ENCODE peak calls at places on chromosomes 7 and 10, in ten cellular contexts. One of them, this sample, is unnamed.
A peak's percentile ranks its signal among the peaks of the same experiment; 100 is the strongest.

GRCh38 chr7:93055543-93056107 is 62.2 kb downstream of the SAMD9 start:
- DNase-seq in cardiac muscle cell: peak; percentile 57
- DNase-seq in heart right ventricle: no peak
- DNase-seq in tibial artery: no peak
- DNase-seq in neural progenitor cell: peak; percentile 62
- DNase-seq in RWPE2: no peak
- DNase-seq in esophagus squamous epithelium: no peak
- DNase-seq in stomach: no peak
- DNase-seq in HCT116: no peak
- DNase-seq in tibial nerve: no peak
- DNase-seq in this sample: no peak

GRCh38 chr7:155806096-155806871 is 6.0 kb downstream of the SHH start:
- DNase-seq in cardiac muscle cell: no peak
- DNase-seq in heart right ventricle: no peak
- DNase-seq in tibial artery: no peak
- DNase-seq in neural progenitor cell: peak; percentile 61
- DNase-seq in RWPE2: no peak
- DNase-seq in esophagus squamous epithelium: no peak
- DNase-seq in stomach: no peak
- DNase-seq in HCT116: no peak
- DNase-seq in tibial nerve: no peak
- DNase-seq in this sample: no peak

GRCh38 chr10:117135480-117136140 is 2.5 kb downstream of the VAX1 start:
- DNase-seq in cardiac muscle cell: no peak
- DNase-seq in heart right ventricle: no peak
- DNase-seq in tibial artery: peak; percentile 46
- DNase-seq in neural progenitor cell: no peak
- DNase-seq in RWPE2: no peak
- DNase-seq in esophagus squamous epithelium: no peak
- DNase-seq in stomach: no peak
- DNase-seq in HCT116: no peak
- DNase-seq in tibial nerve: no peak
- DNase-seq in this sample: no peak

GRCh38 chr10:93461807-93462178 is 20.3 kb downstream of the MYOF start:
- DNase-seq in cardiac muscle cell: no peak
- DNase-seq in heart right ventricle: no peak
- DNase-seq in tibial artery: no peak
- DNase-seq in neural progenitor cell: no peak
- DNase-seq in RWPE2: no peak
- DNase-seq in esophagus squamous epithelium: no peak
- DNase-seq in stomach: peak; percentile 48
- DNase-seq in HCT116: peak; percentile 65
- DNase-seq in tibial nerve: no peak
- DNase-seq in this sample: no peak

GRCh38 chr10:42979730-42980467 is 97.0 kb upstream of the RET start:
- DNase-seq in cardiac muscle cell: no peak
- DNase-seq in heart right ventricle: no peak
- DNase-seq in tibial artery: peak; percentile 42
- DNase-seq in neural progenitor cell: no peak
- DNase-seq in RWPE2: no peak
- DNase-seq in esophagus squamous epithelium: no peak
- DNase-seq in stomach: peak; percentile 16
- DNase-seq in HCT116: no peak
- DNase-seq in tibial nerve: no peak
- DNase-seq in this sample: no peak

GRCh38 chr7:11492307-11492706 is 339.7 kb downstream of the THSD7A start:
- DNase-seq in cardiac muscle cell: no peak
- DNase-seq in heart right ventricle: no peak
- DNase-seq in tibial artery: no peak
- DNase-seq in neural progenitor cell: no peak
- DNase-seq in RWPE2: no peak
- DNase-seq in esophagus squamous epithelium: no peak
- DNase-seq in stomach: no peak
- DNase-seq in HCT116: no peak
- DNase-seq in tibial nerve: no peak
- DNase-seq in this sample: no peak

GRCh38 chr10:95266674-95267095 is 24.1 kb downstream of the PDLIM1 start:
- DNase-seq in cardiac muscle cell: no peak
- DNase-seq in heart right ventricle: no peak
- DNase-seq in tibial artery: no peak
- DNase-seq in neural progenitor cell: peak; percentile 14
- DNase-seq in RWPE2: no peak
- DNase-seq in esophagus squamous epithelium: no peak
- DNase-seq in stomach: no peak
- DNase-seq in HCT116: peak; percentile 71
- DNase-seq in tibial nerve: no peak
- DNase-seq in this sample: no peak

GRCh38 chr7:36071605-36072004 is 81.4 kb upstream of the EEPD1 start:
- DNase-seq in cardiac muscle cell: no peak
- DNase-seq in heart right ventricle: no peak
- DNase-seq in tibial artery: no peak
- DNase-seq in neural progenitor cell: no peak
- DNase-seq in RWPE2: no peak
- DNase-seq in esophagus squamous epithelium: no peak
- DNase-seq in stomach: no peak
- DNase-seq in HCT116: no peak
- DNase-seq in tibial nerve: no peak
- DNase-seq in this sample: no peak

GRCh38 chr10:124648738-124649137 is 95.4 kb downstream of the FAM53B start:
- DNase-seq in cardiac muscle cell: peak; percentile 76
- DNase-seq in heart right ventricle: peak; percentile 76
- DNase-seq in tibial artery: no peak
- DNase-seq in neural progenitor cell: no peak
- DNase-seq in RWPE2: no peak
- DNase-seq in esophagus squamous epithelium: peak; percentile 30
- DNase-seq in stomach: peak; percentile 55
- DNase-seq in HCT116: no peak
- DNase-seq in tibial nerve: peak; percentile 37
- DNase-seq in this sample: no peak

GRCh38 chr10:65358565-65358964 is 1567.3 kb upstream of the LRRTM3 start:
- DNase-seq in cardiac muscle cell: peak; percentile 51
- DNase-seq in heart right ventricle: no peak
- DNase-seq in tibial artery: no peak
- DNase-seq in neural progenitor cell: peak; percentile 31
- DNase-seq in RWPE2: no peak
- DNase-seq in esophagus squamous epithelium: no peak
- DNase-seq in stomach: no peak
- DNase-seq in HCT116: peak; percentile 15
- DNase-seq in tibial nerve: no peak
- DNase-seq in this sample: no peak

GRCh38 chr7:96312502-96312901 is 9.4 kb downstream of the SLC25A13 start:
- DNase-seq in cardiac muscle cell: no peak
- DNase-seq in heart right ventricle: no peak
- DNase-seq in tibial artery: no peak
- DNase-seq in neural progenitor cell: no peak
- DNase-seq in RWPE2: no peak
- DNase-seq in esophagus squamous epithelium: no peak
- DNase-seq in stomach: no peak
- DNase-seq in HCT116: no peak
- DNase-seq in tibial nerve: no peak
- DNase-seq in this sample: no peak

GRCh38 chr7:96308950-96309263 is 13.0 kb downstream of the SLC25A13 start:
- DNase-seq in cardiac muscle cell: no peak
- DNase-seq in heart right ventricle: no peak
- DNase-seq in tibial artery: no peak
- DNase-seq in neural progenitor cell: no peak
- DNase-seq in RWPE2: no peak
- DNase-seq in esophagus squamous epithelium: no peak
- DNase-seq in stomach: no peak
- DNase-seq in HCT116: no peak
- DNase-seq in tibial nerve: no peak
- DNase-seq in this sample: no peak

GRCh38 chr7:96308253-96308949 is 13.5 kb downstream of the SLC25A13 start:
- DNase-seq in cardiac muscle cell: peak; percentile 40
- DNase-seq in heart right ventricle: no peak
- DNase-seq in tibial artery: no peak
- DNase-seq in neural progenitor cell: no peak
- DNase-seq in RWPE2: no peak
- DNase-seq in esophagus squamous epithelium: no peak
- DNase-seq in stomach: no peak
- DNase-seq in HCT116: no peak
- DNase-seq in tibial nerve: no peak
- DNase-seq in this sample: no peak

GRCh38 chr7:96311967-96312366 is 9.9 kb downstream of the SLC25A13 start:
- DNase-seq in cardiac muscle cell: peak; percentile 28
- DNase-seq in heart right ventricle: peak; percentile 20
- DNase-seq in tibial artery: no peak
- DNase-seq in neural progenitor cell: no peak
- DNase-seq in RWPE2: no peak
- DNase-seq in esophagus squamous epithelium: no peak
- DNase-seq in stomach: peak; percentile 44
- DNase-seq in HCT116: no peak
- DNase-seq in tibial nerve: no peak
- DNase-seq in this sample: no peak

DNA sequence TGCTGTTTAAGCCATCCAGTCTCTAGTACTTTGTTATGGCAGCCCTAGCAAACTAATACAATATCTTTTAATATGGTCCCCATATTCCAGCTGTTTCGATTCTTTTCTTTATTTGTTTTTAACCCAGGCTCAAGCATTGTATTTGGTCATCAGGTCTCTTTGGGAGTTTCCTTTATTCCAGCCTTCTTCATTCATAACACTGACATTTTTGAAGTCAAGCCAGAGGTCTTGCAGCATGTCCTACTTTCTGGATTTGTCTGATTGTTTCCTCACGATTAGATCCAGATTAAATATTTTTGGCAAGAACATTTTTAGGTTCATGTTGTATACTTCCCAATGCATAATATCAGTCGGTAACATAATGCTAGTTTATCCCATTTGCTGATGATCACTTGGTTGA is 11.8 kb downstream of the SLC25A13 start:
- DNase-seq in cardiac muscle cell: no peak
- DNase-seq in heart right ventricle: no peak
- DNase-seq in tibial artery: no peak
- DNase-seq in neural progenitor cell: no peak
- DNase-seq in RWPE2: no peak
- DNase-seq in esophagus squamous epithelium: no peak
- DNase-seq in stomach: no peak
- DNase-seq in HCT116: no peak
- DNase-seq in tibial nerve: no peak
- DNase-seq in this sample: no peak
- H3K4me3 ChIP-seq in cardiac muscle cell: no peak overlapping the region
- H3K4me3 ChIP-seq in heart right ventricle: no peak overlapping the region
- H3K4me3 ChIP-seq in tibial artery: no peak overlapping the region
- H3K4me3 ChIP-seq in neural progenitor cell: no peak overlapping the region
- H3K4me3 ChIP-seq in RWPE2: no peak overlapping the region
- H3K4me3 ChIP-seq in esophagus squamous epithelium: no peak overlapping the region
- H3K4me3 ChIP-seq in stomach: no peak overlapping the region
- H3K4me3 ChIP-seq in HCT116: no peak overlapping the region
- H3K4me3 ChIP-seq in tibial nerve: no peak overlapping the region
- H3K4me3 ChIP-seq in this sample: no peak overlapping the region

GRCh38 chr10:104648421-104648820 is 7.3 kb downstream of the SORCS3 start:
- DNase-seq in cardiac muscle cell: no peak
- DNase-seq in heart right ventricle: no peak
- DNase-seq in tibial artery: no peak
- DNase-seq in neural progenitor cell: no peak
- DNase-seq in RWPE2: no peak
- DNase-seq in esophagus squamous epithelium: no peak
- DNase-seq in stomach: no peak
- DNase-seq in HCT116: no peak
- DNase-seq in tibial nerve: no peak
- DNase-seq in this sample: no peak

DNA sequence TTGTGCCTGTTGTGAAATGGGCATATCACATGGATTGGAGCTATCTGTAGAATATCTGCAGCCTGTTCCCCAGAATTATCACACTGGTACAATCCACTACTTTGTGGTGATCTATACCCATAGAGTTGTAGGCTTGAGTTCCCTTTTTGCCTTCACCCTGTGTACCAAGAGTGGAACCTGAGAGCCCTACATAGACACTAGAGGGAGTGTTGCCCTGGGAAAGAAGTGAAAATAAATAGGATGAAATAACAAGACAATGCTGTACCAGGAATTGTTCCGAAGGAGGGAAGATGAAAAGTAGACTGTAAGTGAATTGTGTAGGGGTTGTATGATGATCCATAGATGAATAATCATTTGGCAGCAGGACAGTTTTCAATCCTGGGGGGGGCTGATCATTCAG is 9.0 kb downstream of the SORCS3 start:
- DNase-seq in cardiac muscle cell: peak; percentile 53
- DNase-seq in heart right ventricle: no peak
- DNase-seq in tibial artery: no peak
- DNase-seq in neural progenitor cell: peak; percentile 33
- DNase-seq in RWPE2: no peak
- DNase-seq in esophagus squamous epithelium: no peak
- DNase-seq in stomach: no peak
- DNase-seq in HCT116: no peak
- DNase-seq in tibial nerve: no peak
- DNase-seq in this sample: no peak
- TF ChIP-seq CTCF in cardiac muscle cell: no peak
- TF ChIP-seq CTCF in heart right ventricle: peak; percentile 49
- TF ChIP-seq CTCF in tibial artery: no peak
- TF ChIP-seq CTCF in neural progenitor cell: peak; percentile 63
- TF ChIP-seq CTCF in RWPE2: peak; percentile 36
- TF ChIP-seq CTCF in esophagus squamous epithelium: no peak
- TF ChIP-seq CTCF in stomach: no peak
- TF ChIP-seq CTCF in HCT116: peak; percentile 58
- TF ChIP-seq CTCF in tibial nerve: no peak
- TF ChIP-seq CTCF in this sample: no peak

DNA sequence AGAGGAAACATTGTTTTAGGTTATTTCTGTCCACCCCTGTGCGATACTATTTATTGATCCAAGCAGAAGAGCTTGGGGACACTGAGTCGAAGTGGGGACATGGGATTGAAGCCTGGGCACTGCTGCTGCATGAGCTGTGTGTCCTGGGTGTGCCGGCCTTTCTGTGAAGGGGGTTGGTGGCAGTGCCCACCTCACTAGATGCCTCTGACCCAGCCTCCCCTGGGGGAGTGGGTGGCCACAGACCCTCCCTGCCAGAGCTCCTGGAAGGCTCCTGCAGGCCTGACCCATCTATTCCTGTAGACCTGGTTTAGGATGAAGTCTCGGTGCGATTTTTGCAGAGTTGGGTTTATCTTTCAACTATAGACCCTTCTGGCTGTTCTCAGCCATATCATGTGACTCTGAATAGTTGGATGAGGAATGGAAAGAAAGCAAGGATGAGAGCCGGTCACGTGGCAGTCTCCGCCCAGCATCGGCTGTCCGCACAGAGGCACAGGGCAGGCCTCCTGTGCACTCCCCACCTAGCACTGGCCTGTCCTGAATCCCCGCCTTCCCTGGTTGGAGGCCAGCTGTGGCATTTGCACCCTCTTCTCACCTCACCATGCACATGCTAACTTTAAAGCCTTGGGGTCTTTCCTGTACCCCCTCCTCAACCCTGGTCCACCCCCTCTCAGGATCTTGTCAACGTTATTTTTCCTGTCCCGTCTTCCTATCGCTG is 17.6 kb upstream of the SH2D4B start:
- DNase-seq in cardiac muscle cell: no peak
- DNase-seq in heart right ventricle: no peak
- DNase-seq in tibial artery: no peak
- DNase-seq in neural progenitor cell: no peak
- DNase-seq in RWPE2: no peak
- DNase-seq in esophagus squamous epithelium: no peak
- DNase-seq in stomach: no peak
- DNase-seq in HCT116: no peak
- DNase-seq in tibial nerve: no peak
- DNase-seq in this sample: no peak
- H3K4me1 ChIP-seq in cardiac muscle cell: no peaks in the 10 kb centered on the region
- H3K4me1 ChIP-seq in heart right ventricle: peaks cover 6% of the 10 kb centered on the region
- H3K4me1 ChIP-seq in tibial artery: peaks cover 14% of the 10 kb centered on the region
- H3K4me1 ChIP-seq in neural progenitor cell: no peaks in the 10 kb centered on the region
- H3K4me1 ChIP-seq in RWPE2: no peaks in the 10 kb centered on the region
- H3K4me1 ChIP-seq in esophagus squamous epithelium: peaks cover 21% of the 10 kb centered on the region
- H3K4me1 ChIP-seq in stomach: no peaks in the 10 kb centered on the region
- H3K4me1 ChIP-seq in HCT116: no peaks in the 10 kb centered on the region
- H3K4me1 ChIP-seq in tibial nerve: peaks cover 9% of the 10 kb centered on the region
- H3K4me1 ChIP-seq in this sample: no peaks in the 10 kb centered on the region

GRCh38 chr7:150755473-150756099 is 18.4 kb downstream of the GIMAP5 start:
- DNase-seq in cardiac muscle cell: no peak
- DNase-seq in heart right ventricle: no peak
- DNase-seq in tibial artery: no peak
- DNase-seq in neural progenitor cell: no peak
- DNase-seq in RWPE2: no peak
- DNase-seq in esophagus squamous epithelium: no peak
- DNase-seq in stomach: no peak
- DNase-seq in HCT116: no peak
- DNase-seq in tibial nerve: no peak
- DNase-seq in this sample: no peak
- H3K4me3 ChIP-seq in cardiac muscle cell: no peak overlapping the region
- H3K4me3 ChIP-seq in heart right ventricle: peak overlapping the region; percentile 6
- H3K4me3 ChIP-seq in tibial artery: no peak overlapping the region
- H3K4me3 ChIP-seq in neural progenitor cell: no peak overlapping the region
- H3K4me3 ChIP-seq in RWPE2: no peak overlapping the region
- H3K4me3 ChIP-seq in esophagus squamous epithelium: no peak overlapping the region
- H3K4me3 ChIP-seq in stomach: no peak overlapping the region
- H3K4me3 ChIP-seq in HCT116: no peak overlapping the region
- H3K4me3 ChIP-seq in tibial nerve: no peak overlapping the region
- H3K4me3 ChIP-seq in this sample: no peak overlapping the region